ENCODE peak calls at places on chromosomes 4 and X, in eight cellular contexts. S, K, X, N, O, L, I and V are unnamed samples.

GRCh38 chrX:133185119-133185518 is 33.0 kb downstream of the TFDP3 start:
- DNase-seq in N (no peak), I (no peak), X (no peak), O (no peak), K (no peak), S (no peak), L (no peak), V (no peak)

GRCh38 chrX:101657495-101657894 is 2.2 kb downstream of the ARMCX2 start:
- DNase-seq in K (no peak), L (no peak), N (no peak), I (no peak), X (no peak), S (no peak), O (no peak), V (no peak)

GRCh38 chr4:19693949-19694597 is 557.6 kb upstream of the SLIT2 start:
- DNase-seq in S (no peak), I (no peak), K (no peak), L (no peak), O (no peak), X (no peak), N (no peak), V (no peak)

GRCh38 chr4:1872918-1873269 is 1.7 kb downstream of the NSD2 start:
- DNase-seq in N (no peak), X (no peak), O (no peak), S (no peak), K (no peak), I (peak; percentile 74), L (no peak), V (no peak)

GRCh38 chr4:137393043-137393442 is 139.3 kb downstream of the PCDH18 start:
- DNase-seq in I (peak; percentile 16), S (no peak), O (no peak), N (no peak), X (no peak), K (no peak), L (no peak), V (no peak)

GRCh38 chr4:106986486-106986885 is 49.6 kb downstream of the DKK2 start:
- DNase-seq in N (no peak), X (no peak), K (no peak), S (no peak), L (no peak), O (peak; percentile 41), I (peak; percentile 6), V (no peak)

GRCh38 chr4:186726440-186727148 is 2.9 kb upstream of the FAT1 start:
- DNase-seq in N (no peak), I (peak; percentile 91), X (peak; percentile 87), L (peak; percentile 79), K (peak; percentile 52), O (no peak), S (peak; percentile 89), V (peak; percentile 75)

GRCh38 chr4:67776746-67777145 is 22.6 kb upstream of the GNRHR start:
- DNase-seq in K (no peak), N (no peak), I (no peak), O (no peak), X (no peak), S (no peak), L (no peak), V (no peak)

GRCh38 chrX:34764842-34765241 is 107.8 kb upstream of the TMEM47 start:
- DNase-seq in O (no peak), K (no peak), N (no peak), X (no peak), S (no peak), I (no peak), L (no peak), V (no peak)

GRCh38 chr4:85210353-85210752 is 243.9 kb upstream of the WDFY3 start:
- DNase-seq in O (no peak), S (no peak), I (no peak), K (no peak), L (no peak), N (no peak), X (no peak), V (no peak)